ENCODE peak calls at places on chromosomes 1 and 21, in nine cellular contexts. One of them, this sample, is unnamed.

GRCh38 chr1:149966405-149966804 is 29.7 kb upstream of the MTMR11 start:
- DNase-seq in germinal center: no peak
- DNase-seq in heart left ventricle: no peak
- DNase-seq in GM12865: no peak
- DNase-seq in naive thymus-derived CD8-positive, alpha-beta T cell: no peak
- DNase-seq in activated T-helper 2 cell treated with anti-CD3 and anti-CD28 coated beads, Interferon-gamma antibody, Interleukin-2, Interleukin-4, amounts not matched to agents 10 μg/mL and 5 μg/mL and 100 μg/mL, durations not matched to agents 14 hours and 24 hours and 36 hours: no peak
- DNase-seq in NCI-H446: no peak
- DNase-seq in stimulated activated CD8-positive, alpha-beta memory T cell treated with anti-CD3 and anti-CD28 coated beads, Interleukin-4, amount 100 ng/mL, for 1 hour: no peak
- DNase-seq in T-cell: no peak
- DNase-seq in this sample: no peak

GRCh38 chr1:202161151-202162048 is 998 bp upstream of the PTPN7 start:
- DNase-seq in germinal center: peak
- DNase-seq in heart left ventricle: no peak
- DNase-seq in GM12865: no peak
- DNase-seq in naive thymus-derived CD8-positive, alpha-beta T cell: no peak
- DNase-seq in activated T-helper 2 cell treated with anti-CD3 and anti-CD28 coated beads, Interferon-gamma antibody, Interleukin-2, Interleukin-4, amounts not matched to agents 10 μg/mL and 5 μg/mL and 100 μg/mL, durations not matched to agents 14 hours and 24 hours and 36 hours: no peak
- DNase-seq in NCI-H446: no peak
- DNase-seq in stimulated activated CD8-positive, alpha-beta memory T cell treated with anti-CD3 and anti-CD28 coated beads, Interleukin-4, amount 100 ng/mL, for 1 hour: no peak
- DNase-seq in T-cell: no peak
- DNase-seq in this sample: no peak

GRCh38 chr21:43957629-43958362 is 54.3 kb upstream of the TRAPPC10 start:
- DNase-seq in germinal center: peak
- DNase-seq in heart left ventricle: no peak
- DNase-seq in GM12865: peak
- DNase-seq in naive thymus-derived CD8-positive, alpha-beta T cell: no peak
- DNase-seq in activated T-helper 2 cell treated with anti-CD3 and anti-CD28 coated beads, Interferon-gamma antibody, Interleukin-2, Interleukin-4, amounts not matched to agents 10 μg/mL and 5 μg/mL and 100 μg/mL, durations not matched to agents 14 hours and 24 hours and 36 hours: no peak
- DNase-seq in NCI-H446: no peak
- DNase-seq in stimulated activated CD8-positive, alpha-beta memory T cell treated with anti-CD3 and anti-CD28 coated beads, Interleukin-4, amount 100 ng/mL, for 1 hour: no peak
- DNase-seq in T-cell: no peak
- DNase-seq in this sample: no peak

GRCh38 chr1:30782361-30783243 is 25.0 kb upstream of the LAPTM5 start:
- DNase-seq in germinal center: peak
- DNase-seq in heart left ventricle: peak
- DNase-seq in GM12865: peak
- DNase-seq in naive thymus-derived CD8-positive, alpha-beta T cell: peak
- DNase-seq in activated T-helper 2 cell treated with anti-CD3 and anti-CD28 coated beads, Interferon-gamma antibody, Interleukin-2, Interleukin-4, amounts not matched to agents 10 μg/mL and 5 μg/mL and 100 μg/mL, durations not matched to agents 14 hours and 24 hours and 36 hours: peak
- DNase-seq in NCI-H446: peak
- DNase-seq in stimulated activated CD8-positive, alpha-beta memory T cell treated with anti-CD3 and anti-CD28 coated beads, Interleukin-4, amount 100 ng/mL, for 1 hour: peak
- DNase-seq in T-cell: peak
- DNase-seq in this sample: peak

GRCh38 chr21:46639489-46640386 is 4.3 kb downstream of the PRMT2 start:
- DNase-seq in germinal center: no peak
- DNase-seq in heart left ventricle: no peak
- DNase-seq in GM12865: no peak
- DNase-seq in naive thymus-derived CD8-positive, alpha-beta T cell: no peak
- DNase-seq in activated T-helper 2 cell treated with anti-CD3 and anti-CD28 coated beads, Interferon-gamma antibody, Interleukin-2, Interleukin-4, amounts not matched to agents 10 μg/mL and 5 μg/mL and 100 μg/mL, durations not matched to agents 14 hours and 24 hours and 36 hours: no peak
- DNase-seq in NCI-H446: peak
- DNase-seq in stimulated activated CD8-positive, alpha-beta memory T cell treated with anti-CD3 and anti-CD28 coated beads, Interleukin-4, amount 100 ng/mL, for 1 hour: no peak
- DNase-seq in T-cell: no peak
- DNase-seq in this sample: peak

GRCh38 chr1:165910764-165911421 is 83.5 kb downstream of the UCK2 start:
- DNase-seq in germinal center: no peak
- DNase-seq in heart left ventricle: peak
- DNase-seq in GM12865: no peak
- DNase-seq in naive thymus-derived CD8-positive, alpha-beta T cell: no peak
- DNase-seq in activated T-helper 2 cell treated with anti-CD3 and anti-CD28 coated beads, Interferon-gamma antibody, Interleukin-2, Interleukin-4, amounts not matched to agents 10 μg/mL and 5 μg/mL and 100 μg/mL, durations not matched to agents 14 hours and 24 hours and 36 hours: no peak
- DNase-seq in NCI-H446: no peak
- DNase-seq in stimulated activated CD8-positive, alpha-beta memory T cell treated with anti-CD3 and anti-CD28 coated beads, Interleukin-4, amount 100 ng/mL, for 1 hour: no peak
- DNase-seq in T-cell: no peak
- DNase-seq in this sample: no peak

GRCh38 chr21:42212261-42212660 is 6.7 kb upstream of the ABCG1 start:
- DNase-seq in germinal center: no peak
- DNase-seq in heart left ventricle: no peak
- DNase-seq in GM12865: no peak
- DNase-seq in naive thymus-derived CD8-positive, alpha-beta T cell: no peak
- DNase-seq in activated T-helper 2 cell treated with anti-CD3 and anti-CD28 coated beads, Interferon-gamma antibody, Interleukin-2, Interleukin-4, amounts not matched to agents 10 μg/mL and 5 μg/mL and 100 μg/mL, durations not matched to agents 14 hours and 24 hours and 36 hours: no peak
- DNase-seq in NCI-H446: no peak
- DNase-seq in stimulated activated CD8-positive, alpha-beta memory T cell treated with anti-CD3 and anti-CD28 coated beads, Interleukin-4, amount 100 ng/mL, for 1 hour: no peak
- DNase-seq in T-cell: no peak
- DNase-seq in this sample: no peak

GRCh38 chr1:209241481-209241880 is 342.0 kb upstream of the CAMK1G start:
- DNase-seq in germinal center: no peak
- DNase-seq in heart left ventricle: no peak
- DNase-seq in GM12865: no peak
- DNase-seq in naive thymus-derived CD8-positive, alpha-beta T cell: no peak
- DNase-seq in activated T-helper 2 cell treated with anti-CD3 and anti-CD28 coated beads, Interferon-gamma antibody, Interleukin-2, Interleukin-4, amounts not matched to agents 10 μg/mL and 5 μg/mL and 100 μg/mL, durations not matched to agents 14 hours and 24 hours and 36 hours: no peak
- DNase-seq in NCI-H446: no peak
- DNase-seq in stimulated activated CD8-positive, alpha-beta memory T cell treated with anti-CD3 and anti-CD28 coated beads, Interleukin-4, amount 100 ng/mL, for 1 hour: no peak
- DNase-seq in T-cell: no peak
- DNase-seq in this sample: no peak

GRCh38 chr1:204084247-204084772 is 11.4 kb downstream of the SOX13 start:
- DNase-seq in germinal center: no peak
- DNase-seq in heart left ventricle: no peak
- DNase-seq in GM12865: no peak
- DNase-seq in naive thymus-derived CD8-positive, alpha-beta T cell: no peak
- DNase-seq in activated T-helper 2 cell treated with anti-CD3 and anti-CD28 coated beads, Interferon-gamma antibody, Interleukin-2, Interleukin-4, amounts not matched to agents 10 μg/mL and 5 μg/mL and 100 μg/mL, durations not matched to agents 14 hours and 24 hours and 36 hours: no peak
- DNase-seq in NCI-H446: peak
- DNase-seq in stimulated activated CD8-positive, alpha-beta memory T cell treated with anti-CD3 and anti-CD28 coated beads, Interleukin-4, amount 100 ng/mL, for 1 hour: no peak
- DNase-seq in T-cell: no peak
- DNase-seq in this sample: no peak

GRCh38 chr1:110548381-110548780 is 29.4 kb upstream of the KCNA10 start:
- DNase-seq in germinal center: no peak
- DNase-seq in heart left ventricle: no peak
- DNase-seq in GM12865: peak
- DNase-seq in naive thymus-derived CD8-positive, alpha-beta T cell: no peak
- DNase-seq in activated T-helper 2 cell treated with anti-CD3 and anti-CD28 coated beads, Interferon-gamma antibody, Interleukin-2, Interleukin-4, amounts not matched to agents 10 μg/mL and 5 μg/mL and 100 μg/mL, durations not matched to agents 14 hours and 24 hours and 36 hours: no peak
- DNase-seq in NCI-H446: peak
- DNase-seq in stimulated activated CD8-positive, alpha-beta memory T cell treated with anti-CD3 and anti-CD28 coated beads, Interleukin-4, amount 100 ng/mL, for 1 hour: no peak
- DNase-seq in T-cell: no peak
- DNase-seq in this sample: no peak

GRCh38 chr1:183218039-183218618 is 32.1 kb downstream of the LAMC2 start:
- DNase-seq in germinal center: no peak
- DNase-seq in heart left ventricle: peak
- DNase-seq in GM12865: no peak
- DNase-seq in naive thymus-derived CD8-positive, alpha-beta T cell: no peak
- DNase-seq in activated T-helper 2 cell treated with anti-CD3 and anti-CD28 coated beads, Interferon-gamma antibody, Interleukin-2, Interleukin-4, amounts not matched to agents 10 μg/mL and 5 μg/mL and 100 μg/mL, durations not matched to agents 14 hours and 24 hours and 36 hours: no peak
- DNase-seq in NCI-H446: peak
- DNase-seq in stimulated activated CD8-positive, alpha-beta memory T cell treated with anti-CD3 and anti-CD28 coated beads, Interleukin-4, amount 100 ng/mL, for 1 hour: no peak
- DNase-seq in T-cell: no peak
- DNase-seq in this sample: no peak

GRCh38 chr1:25797939-25798338 is 2.1 kb upstream of the SELENON start:
- DNase-seq in germinal center: no peak
- DNase-seq in heart left ventricle: peak
- DNase-seq in GM12865: peak
- DNase-seq in naive thymus-derived CD8-positive, alpha-beta T cell: no peak
- DNase-seq in activated T-helper 2 cell treated with anti-CD3 and anti-CD28 coated beads, Interferon-gamma antibody, Interleukin-2, Interleukin-4, amounts not matched to agents 10 μg/mL and 5 μg/mL and 100 μg/mL, durations not matched to agents 14 hours and 24 hours and 36 hours: no peak
- DNase-seq in NCI-H446: peak
- DNase-seq in stimulated activated CD8-positive, alpha-beta memory T cell treated with anti-CD3 and anti-CD28 coated beads, Interleukin-4, amount 100 ng/mL, for 1 hour: no peak
- DNase-seq in T-cell: no peak
- DNase-seq in this sample: no peak

GRCh38 chr1:158425020-158425419 is 1.0 kb downstream of the OR10K2 start:
- DNase-seq in germinal center: no peak
- DNase-seq in heart left ventricle: no peak
- DNase-seq in GM12865: no peak
- DNase-seq in naive thymus-derived CD8-positive, alpha-beta T cell: no peak
- DNase-seq in activated T-helper 2 cell treated with anti-CD3 and anti-CD28 coated beads, Interferon-gamma antibody, Interleukin-2, Interleukin-4, amounts not matched to agents 10 μg/mL and 5 μg/mL and 100 μg/mL, durations not matched to agents 14 hours and 24 hours and 36 hours: no peak
- DNase-seq in NCI-H446: no peak
- DNase-seq in stimulated activated CD8-positive, alpha-beta memory T cell treated with anti-CD3 and anti-CD28 coated beads, Interleukin-4, amount 100 ng/mL, for 1 hour: no peak
- DNase-seq in T-cell: no peak
- DNase-seq in this sample: no peak

GRCh38 chr1:2019162-2019542 is at the start of gene GABRD:
- DNase-seq in germinal center: peak
- DNase-seq in heart left ventricle: no peak
- DNase-seq in GM12865: no peak
- DNase-seq in naive thymus-derived CD8-positive, alpha-beta T cell: no peak
- DNase-seq in activated T-helper 2 cell treated with anti-CD3 and anti-CD28 coated beads, Interferon-gamma antibody, Interleukin-2, Interleukin-4, amounts not matched to agents 10 μg/mL and 5 μg/mL and 100 μg/mL, durations not matched to agents 14 hours and 24 hours and 36 hours: no peak
- DNase-seq in NCI-H446: no peak
- DNase-seq in stimulated activated CD8-positive, alpha-beta memory T cell treated with anti-CD3 and anti-CD28 coated beads, Interleukin-4, amount 100 ng/mL, for 1 hour: no peak
- DNase-seq in T-cell: no peak
- DNase-seq in this sample: no peak

GRCh38 chr1:248703674-248704073 is 1.1 kb upstream of the OR14I1 start:
- DNase-seq in germinal center: no peak
- DNase-seq in heart left ventricle: no peak
- DNase-seq in GM12865: no peak
- DNase-seq in naive thymus-derived CD8-positive, alpha-beta T cell: no peak
- DNase-seq in activated T-helper 2 cell treated with anti-CD3 and anti-CD28 coated beads, Interferon-gamma antibody, Interleukin-2, Interleukin-4, amounts not matched to agents 10 μg/mL and 5 μg/mL and 100 μg/mL, durations not matched to agents 14 hours and 24 hours and 36 hours: no peak
- DNase-seq in NCI-H446: no peak
- DNase-seq in stimulated activated CD8-positive, alpha-beta memory T cell treated with anti-CD3 and anti-CD28 coated beads, Interleukin-4, amount 100 ng/mL, for 1 hour: no peak
- DNase-seq in T-cell: no peak
- DNase-seq in this sample: no peak

GRCh38 chr1:36251794-36252481 is 27.7 kb downstream of the THRAP3 start:
- DNase-seq in germinal center: no peak
- DNase-seq in heart left ventricle: no peak
- DNase-seq in GM12865: no peak
- DNase-seq in naive thymus-derived CD8-positive, alpha-beta T cell: no peak
- DNase-seq in activated T-helper 2 cell treated with anti-CD3 and anti-CD28 coated beads, Interferon-gamma antibody, Interleukin-2, Interleukin-4, amounts not matched to agents 10 μg/mL and 5 μg/mL and 100 μg/mL, durations not matched to agents 14 hours and 24 hours and 36 hours: no peak
- DNase-seq in NCI-H446: no peak
- DNase-seq in stimulated activated CD8-positive, alpha-beta memory T cell treated with anti-CD3 and anti-CD28 coated beads, Interleukin-4, amount 100 ng/mL, for 1 hour: no peak
- DNase-seq in T-cell: no peak
- DNase-seq in this sample: no peak

GRCh38 chr1:60063561-60063960 is 10.0 kb downstream of the C1orf87 start:
- DNase-seq in germinal center: no peak
- DNase-seq in heart left ventricle: no peak
- DNase-seq in GM12865: no peak
- DNase-seq in naive thymus-derived CD8-positive, alpha-beta T cell: no peak
- DNase-seq in activated T-helper 2 cell treated with anti-CD3 and anti-CD28 coated beads, Interferon-gamma antibody, Interleukin-2, Interleukin-4, amounts not matched to agents 10 μg/mL and 5 μg/mL and 100 μg/mL, durations not matched to agents 14 hours and 24 hours and 36 hours: no peak
- DNase-seq in NCI-H446: no peak
- DNase-seq in stimulated activated CD8-positive, alpha-beta memory T cell treated with anti-CD3 and anti-CD28 coated beads, Interleukin-4, amount 100 ng/mL, for 1 hour: no peak
- DNase-seq in T-cell: no peak
- DNase-seq in this sample: peak

GRCh38 chr1:44707959-44708831 is 22.8 kb downstream of the RNU5D-1 start:
- DNase-seq in germinal center: peak
- DNase-seq in heart left ventricle: no peak
- DNase-seq in GM12865: peak
- DNase-seq in naive thymus-derived CD8-positive, alpha-beta T cell: no peak
- DNase-seq in activated T-helper 2 cell treated with anti-CD3 and anti-CD28 coated beads, Interferon-gamma antibody, Interleukin-2, Interleukin-4, amounts not matched to agents 10 μg/mL and 5 μg/mL and 100 μg/mL, durations not matched to agents 14 hours and 24 hours and 36 hours: no peak
- DNase-seq in NCI-H446: peak
- DNase-seq in stimulated activated CD8-positive, alpha-beta memory T cell treated with anti-CD3 and anti-CD28 coated beads, Interleukin-4, amount 100 ng/mL, for 1 hour: no peak
- DNase-seq in T-cell: no peak
- DNase-seq in this sample: peak

GRCh38 chr1:167544447-167544846 is 9.1 kb downstream of the CREG1 start:
- DNase-seq in germinal center: no peak
- DNase-seq in heart left ventricle: no peak
- DNase-seq in GM12865: peak
- DNase-seq in naive thymus-derived CD8-positive, alpha-beta T cell: no peak
- DNase-seq in activated T-helper 2 cell treated with anti-CD3 and anti-CD28 coated beads, Interferon-gamma antibody, Interleukin-2, Interleukin-4, amounts not matched to agents 10 μg/mL and 5 μg/mL and 100 μg/mL, durations not matched to agents 14 hours and 24 hours and 36 hours: no peak
- DNase-seq in NCI-H446: no peak
- DNase-seq in stimulated activated CD8-positive, alpha-beta memory T cell treated with anti-CD3 and anti-CD28 coated beads, Interleukin-4, amount 100 ng/mL, for 1 hour: no peak
- DNase-seq in T-cell: no peak
- DNase-seq in this sample: no peak

GRCh38 chr1:32351859-32352745 is 10.2 kb downstream of the FAM229A start:
- DNase-seq in germinal center: no peak
- DNase-seq in heart left ventricle: peak
- DNase-seq in GM12865: no peak
- DNase-seq in naive thymus-derived CD8-positive, alpha-beta T cell: no peak
- DNase-seq in activated T-helper 2 cell treated with anti-CD3 and anti-CD28 coated beads, Interferon-gamma antibody, Interleukin-2, Interleukin-4, amounts not matched to agents 10 μg/mL and 5 μg/mL and 100 μg/mL, durations not matched to agents 14 hours and 24 hours and 36 hours: no peak
- DNase-seq in NCI-H446: peak
- DNase-seq in stimulated activated CD8-positive, alpha-beta memory T cell treated with anti-CD3 and anti-CD28 coated beads, Interleukin-4, amount 100 ng/mL, for 1 hour: no peak
- DNase-seq in T-cell: no peak
- DNase-seq in this sample: no peak

GRCh38 chr21:14403681-14404318 is 20.9 kb upstream of the HSPA13 start:
- DNase-seq in germinal center: peak
- DNase-seq in heart left ventricle: no peak
- DNase-seq in GM12865: peak
- DNase-seq in naive thymus-derived CD8-positive, alpha-beta T cell: no peak
- DNase-seq in activated T-helper 2 cell treated with anti-CD3 and anti-CD28 coated beads, Interferon-gamma antibody, Interleukin-2, Interleukin-4, amounts not matched to agents 10 μg/mL and 5 μg/mL and 100 μg/mL, durations not matched to agents 14 hours and 24 hours and 36 hours: no peak
- DNase-seq in NCI-H446: peak
- DNase-seq in stimulated activated CD8-positive, alpha-beta memory T cell treated with anti-CD3 and anti-CD28 coated beads, Interleukin-4, amount 100 ng/mL, for 1 hour: no peak
- DNase-seq in T-cell: no peak
- DNase-seq in this sample: no peak

GRCh38 chr1:107405241-107405640 is 264.4 kb downstream of the NTNG1 start:
- DNase-seq in germinal center: no peak
- DNase-seq in heart left ventricle: no peak
- DNase-seq in GM12865: no peak
- DNase-seq in naive thymus-derived CD8-positive, alpha-beta T cell: no peak
- DNase-seq in activated T-helper 2 cell treated with anti-CD3 and anti-CD28 coated beads, Interferon-gamma antibody, Interleukin-2, Interleukin-4, amounts not matched to agents 10 μg/mL and 5 μg/mL and 100 μg/mL, durations not matched to agents 14 hours and 24 hours and 36 hours: no peak
- DNase-seq in NCI-H446: no peak
- DNase-seq in stimulated activated CD8-positive, alpha-beta memory T cell treated with anti-CD3 and anti-CD28 coated beads, Interleukin-4, amount 100 ng/mL, for 1 hour: no peak
- DNase-seq in T-cell: no peak
- DNase-seq in this sample: no peak

This sample was measured in CD4-positive, CD25-positive, alpha-beta regulatory T cell.